ENCODE peak calls at places on chromosomes 1 and 21, in six cellular contexts. One of them, this sample, is unnamed. For H3K4me1, the result is how much of the 10 kb centered on the place peaks cover.

GRCh38 chr1:172265905-172266304 is 154.6 kb upstream of the C1orf105 start:
- DNase-seq in cardiac muscle cell: no peak
- DNase-seq in pancreas: no peak
- DNase-seq in right atrium auricular region: no peak
- DNase-seq in aorta: no peak
- DNase-seq in GM23248: no peak
- DNase-seq in this sample: no peak

GRCh38 chr1:15345711-15346355 is 63.9 kb upstream of the EFHD2 start:
- DNase-seq in cardiac muscle cell: no peak
- DNase-seq in pancreas: no peak
- DNase-seq in right atrium auricular region: peak
- DNase-seq in aorta: peak
- DNase-seq in GM23248: no peak
- DNase-seq in this sample: peak

GRCh38 chr1:39105841-39106765 is 80.0 kb downstream of the NDUFS5 start:
- DNase-seq in cardiac muscle cell: peak
- DNase-seq in pancreas: peak
- DNase-seq in right atrium auricular region: no peak
- DNase-seq in aorta: peak
- DNase-seq in GM23248: peak
- DNase-seq in this sample: no peak

GRCh38 chr21:34530264-34530663 is 18.3 kb upstream of the KCNE1 start:
- DNase-seq in cardiac muscle cell: peak
- DNase-seq in pancreas: no peak
- DNase-seq in right atrium auricular region: no peak
- DNase-seq in aorta: no peak
- DNase-seq in GM23248: peak
- DNase-seq in this sample: no peak

GRCh38 chr1:33152685-33153432 is 29.0 kb downstream of the TRIM62 start:
- DNase-seq in cardiac muscle cell: peak
- DNase-seq in pancreas: no peak
- DNase-seq in right atrium auricular region: peak
- DNase-seq in aorta: peak
- DNase-seq in GM23248: peak
- DNase-seq in this sample: peak

GRCh38 chr1:165828581-165829329 is 1.3 kb downstream of the UCK2 start:
- DNase-seq in cardiac muscle cell: peak
- DNase-seq in pancreas: peak
- DNase-seq in right atrium auricular region: no peak
- DNase-seq in aorta: peak
- DNase-seq in GM23248: peak
- DNase-seq in this sample: no peak

GRCh38 chr1:162619076-162619475 is 13.2 kb upstream of the DDR2 start:
- DNase-seq in cardiac muscle cell: no peak
- DNase-seq in pancreas: no peak
- DNase-seq in right atrium auricular region: no peak
- DNase-seq in aorta: no peak
- DNase-seq in GM23248: no peak
- DNase-seq in this sample: no peak

GRCh38 chr1:29122987-29123870 is 474 bp downstream of the TMEM200B start:
- DNase-seq in cardiac muscle cell: peak
- DNase-seq in pancreas: no peak
- DNase-seq in right atrium auricular region: no peak
- DNase-seq in aorta: peak
- DNase-seq in GM23248: peak
- DNase-seq in this sample: no peak

GRCh38 chr1:50425376-50426107 is 2.3 kb upstream of the DMRTA2 start:
- DNase-seq in cardiac muscle cell: peak
- DNase-seq in pancreas: no peak
- DNase-seq in right atrium auricular region: no peak
- DNase-seq in aorta: no peak
- DNase-seq in GM23248: no peak
- DNase-seq in this sample: no peak

DNA sequence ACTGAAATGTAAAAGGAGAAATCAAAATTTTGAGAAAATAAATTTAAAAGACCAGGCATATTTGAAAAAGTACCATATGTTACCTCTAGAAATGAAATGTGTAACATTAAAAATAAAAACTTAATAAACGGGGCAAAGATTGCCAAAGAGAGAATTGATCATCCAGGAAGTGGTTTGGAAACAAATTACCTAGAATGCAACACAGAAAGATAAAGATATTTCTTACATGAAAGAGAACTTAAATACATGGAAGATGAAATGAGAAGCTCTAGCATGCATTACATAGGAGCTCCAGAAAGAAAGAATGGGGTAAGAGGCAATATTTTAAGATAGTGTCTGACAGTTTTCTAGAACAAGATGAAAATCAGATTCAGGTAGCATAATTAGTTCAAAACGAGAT is 235.9 kb upstream of the IRF2BP2 start:
- DNase-seq in cardiac muscle cell: no peak
- DNase-seq in pancreas: no peak
- DNase-seq in right atrium auricular region: no peak
- DNase-seq in aorta: no peak
- DNase-seq in GM23248: no peak
- DNase-seq in this sample: no peak
- H3K4me1 ChIP-seq in cardiac muscle cell: under half
- H3K4me1 ChIP-seq in pancreas: under half
- H3K4me1 ChIP-seq in right atrium auricular region: under half
- H3K4me1 ChIP-seq in aorta: under half
- H3K4me1 ChIP-seq in GM23248: under half
- H3K4me1 ChIP-seq in this sample: under half

DNA sequence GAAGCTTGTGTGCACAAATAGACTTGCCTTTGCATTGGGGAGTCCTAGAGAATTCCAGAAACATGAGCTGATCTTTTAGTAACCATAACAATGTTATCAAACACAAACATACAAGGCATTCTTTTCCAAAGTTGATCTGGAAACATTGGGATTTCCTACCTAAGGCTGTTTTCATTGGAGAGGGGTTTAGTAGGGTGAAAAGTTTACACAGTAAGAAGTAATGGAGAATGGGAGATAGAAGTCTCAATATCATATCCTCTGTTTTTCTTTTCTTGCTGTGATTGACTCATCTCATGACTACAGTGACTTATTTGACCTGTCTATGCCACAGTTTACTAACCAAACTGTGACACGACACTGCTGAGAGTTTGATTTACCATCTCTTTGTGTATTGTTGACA is 65.6 kb upstream of the PLA2G4A start:
- DNase-seq in cardiac muscle cell: peak
- DNase-seq in pancreas: no peak
- DNase-seq in right atrium auricular region: no peak
- DNase-seq in aorta: no peak
- DNase-seq in GM23248: peak
- DNase-seq in this sample: no peak
- H3K4me1 ChIP-seq in cardiac muscle cell: under half
- H3K4me1 ChIP-seq in pancreas: under half
- H3K4me1 ChIP-seq in right atrium auricular region: under half
- H3K4me1 ChIP-seq in aorta: under half
- H3K4me1 ChIP-seq in GM23248: under half
- H3K4me1 ChIP-seq in this sample: under half

DNA sequence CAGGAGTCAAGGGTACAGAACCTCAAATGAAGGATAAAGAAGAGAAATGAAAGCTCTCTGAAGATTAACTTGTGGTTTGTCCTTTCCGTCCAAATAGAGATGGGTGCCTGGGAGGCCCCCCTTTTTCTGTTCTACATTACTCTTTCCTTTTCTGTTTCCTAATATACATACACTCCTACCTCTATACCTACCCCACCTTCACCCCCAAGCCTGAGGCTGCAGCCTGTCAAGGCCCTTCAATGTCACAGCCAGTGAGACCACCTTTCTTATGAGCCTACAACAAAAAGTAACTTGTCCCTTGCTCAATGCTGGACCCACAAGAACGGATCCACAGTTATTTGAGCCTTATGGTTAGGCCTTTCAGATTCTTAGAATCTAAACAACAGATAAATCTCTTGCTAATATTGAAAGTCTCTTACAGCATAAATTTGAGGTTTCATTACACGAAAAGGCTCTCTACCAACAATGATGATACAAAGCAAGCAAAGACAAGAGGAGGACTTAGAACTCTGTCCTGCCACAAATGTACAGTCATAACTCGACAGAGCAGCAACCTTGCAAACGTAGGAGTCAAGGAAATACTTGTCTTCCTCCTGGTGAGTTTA is 4.1 kb upstream of the TRAF3IP3 start:
- DNase-seq in cardiac muscle cell: no peak
- DNase-seq in pancreas: no peak
- DNase-seq in right atrium auricular region: no peak
- DNase-seq in aorta: no peak
- DNase-seq in GM23248: no peak
- DNase-seq in this sample: no peak
- H3K4me1 ChIP-seq in cardiac muscle cell: under half
- H3K4me1 ChIP-seq in pancreas: under half
- H3K4me1 ChIP-seq in right atrium auricular region: under half
- H3K4me1 ChIP-seq in aorta: under half
- H3K4me1 ChIP-seq in GM23248: under half
- H3K4me1 ChIP-seq in this sample: under half

GRCh38 chr1:231663211-231663792 is 36.7 kb downstream of the DISC1 start:
- DNase-seq in cardiac muscle cell: peak
- DNase-seq in pancreas: no peak
- DNase-seq in right atrium auricular region: no peak
- DNase-seq in aorta: no peak
- DNase-seq in GM23248: peak
- DNase-seq in this sample: no peak
- H3K4me1 ChIP-seq in cardiac muscle cell: under half
- H3K4me1 ChIP-seq in pancreas: under half
- H3K4me1 ChIP-seq in right atrium auricular region: under half
- H3K4me1 ChIP-seq in aorta: under half
- H3K4me1 ChIP-seq in GM23248: under half
- H3K4me1 ChIP-seq in this sample: under half

GRCh38 chr1:30761312-30762151 is 4.0 kb upstream of the LAPTM5 start:
- DNase-seq in cardiac muscle cell: peak
- DNase-seq in pancreas: no peak
- DNase-seq in right atrium auricular region: no peak
- DNase-seq in aorta: no peak
- DNase-seq in GM23248: no peak
- DNase-seq in this sample: no peak

GRCh38 chr1:30758785-30759380 is 1.3 kb upstream of the LAPTM5 start:
- DNase-seq in cardiac muscle cell: peak
- DNase-seq in pancreas: no peak
- DNase-seq in right atrium auricular region: no peak
- DNase-seq in aorta: no peak
- DNase-seq in GM23248: peak
- DNase-seq in this sample: no peak

GRCh38 chr1:30757976-30758688 is 558 bp upstream of the LAPTM5 start:
- DNase-seq in cardiac muscle cell: no peak
- DNase-seq in pancreas: no peak
- DNase-seq in right atrium auricular region: no peak
- DNase-seq in aorta: no peak
- DNase-seq in GM23248: no peak
- DNase-seq in this sample: no peak

GRCh38 chr1:30760596-30761311 is 3.2 kb upstream of the LAPTM5 start:
- DNase-seq in cardiac muscle cell: no peak
- DNase-seq in pancreas: no peak
- DNase-seq in right atrium auricular region: no peak
- DNase-seq in aorta: no peak
- DNase-seq in GM23248: no peak
- DNase-seq in this sample: no peak

GRCh38 chr1:30759718-30760281 is 2.2 kb upstream of the LAPTM5 start:
- DNase-seq in cardiac muscle cell: no peak
- DNase-seq in pancreas: no peak
- DNase-seq in right atrium auricular region: no peak
- DNase-seq in aorta: no peak
- DNase-seq in GM23248: no peak
- DNase-seq in this sample: no peak
- H3K4me1 ChIP-seq in cardiac muscle cell: under half
- H3K4me1 ChIP-seq in pancreas: under half
- H3K4me1 ChIP-seq in right atrium auricular region: under half
- H3K4me1 ChIP-seq in aorta: under half
- H3K4me1 ChIP-seq in GM23248: under half
- H3K4me1 ChIP-seq in this sample: under half

DNA sequence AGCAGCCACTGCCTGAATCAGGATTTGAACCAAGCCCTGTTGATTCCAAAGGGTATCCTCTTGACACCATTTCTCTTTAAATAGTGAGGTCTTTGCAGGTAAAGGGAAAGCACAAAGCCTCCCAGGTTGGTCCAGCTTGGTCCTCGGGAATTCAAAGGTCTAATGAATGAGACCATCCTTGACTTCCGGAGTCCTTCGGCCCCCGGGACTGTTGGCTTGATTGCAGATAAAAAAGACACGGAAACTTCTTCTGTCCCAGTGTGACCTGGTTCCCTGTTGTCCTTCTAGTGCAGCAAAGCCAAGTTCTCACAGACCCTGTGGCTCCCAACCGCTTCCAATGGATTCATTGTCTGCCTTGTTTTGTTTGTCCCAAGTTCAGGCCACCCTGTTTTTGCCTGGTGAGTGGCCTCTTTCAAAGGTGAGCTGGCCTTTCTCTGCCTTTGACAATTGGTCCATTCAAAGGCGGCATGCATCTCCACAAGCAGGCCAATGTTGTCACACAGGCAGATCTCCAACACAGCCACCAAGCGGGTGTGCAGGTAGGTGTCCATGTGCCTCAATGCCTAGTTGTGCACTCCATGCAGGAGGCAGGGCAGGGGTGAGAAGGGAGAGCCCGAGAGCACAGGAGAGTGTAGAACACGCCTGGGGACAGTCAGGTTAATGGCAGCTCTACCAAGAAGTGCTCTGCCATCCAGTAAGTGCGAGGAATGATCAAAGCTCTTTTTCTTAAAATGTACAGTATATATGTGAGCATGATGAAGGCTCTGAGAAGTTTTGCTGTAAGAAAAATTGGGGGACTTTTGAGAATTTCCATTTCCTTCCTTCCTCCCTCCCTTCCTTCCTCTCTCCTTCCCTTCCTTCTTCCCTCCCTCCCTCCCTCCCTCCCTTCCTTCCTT is 82.1 kb upstream of the ZBTB40 start:
- DNase-seq in cardiac muscle cell: no peak
- DNase-seq in pancreas: no peak
- DNase-seq in right atrium auricular region: no peak
- DNase-seq in aorta: no peak
- DNase-seq in GM23248: no peak
- DNase-seq in this sample: no peak
- H3K4me1 ChIP-seq in cardiac muscle cell: under half
- H3K4me1 ChIP-seq in pancreas: under half
- H3K4me1 ChIP-seq in right atrium auricular region: under half
- H3K4me1 ChIP-seq in aorta: under half
- H3K4me1 ChIP-seq in GM23248: under half
- H3K4me1 ChIP-seq in this sample: under half

GRCh38 chr1:31055953-31056352 is 9.6 kb downstream of the PUM1 start:
- DNase-seq in cardiac muscle cell: no peak
- DNase-seq in pancreas: no peak
- DNase-seq in right atrium auricular region: no peak
- DNase-seq in aorta: no peak
- DNase-seq in GM23248: no peak
- DNase-seq in this sample: no peak
- H3K4me1 ChIP-seq in cardiac muscle cell: under half
- H3K4me1 ChIP-seq in pancreas: under half
- H3K4me1 ChIP-seq in right atrium auricular region: half or more
- H3K4me1 ChIP-seq in aorta: under half
- H3K4me1 ChIP-seq in GM23248: under half
- H3K4me1 ChIP-seq in this sample: half or more

This sample was measured in esophagus muscularis mucosa.